ENCODE peak calls at places on chromosomes 16 and 17, in five cellular contexts. U is brain microvascular endothelial cell, Z is GM13976, Q is anterior cingulate cortex, K is hippocampal formation. G is an unnamed sample.

GRCh38 chr16:3980311-3981111 is 100.0 kb upstream of the CREBBP start:
- DNase-seq in U (peak), Z (no peak), Q (no peak), K (no peak), G (no peak)

GRCh38 chr16:67201411-67202345 is 2.7 kb downstream of the ELMO3 start:
- DNase-seq in U (no peak), Z (peak), Q (no peak), K (no peak), G (no peak)

GRCh38 chr17:39919087-39919683 is 750 bp upstream of the GSDMB start:
- DNase-seq in U (no peak), Z (no peak), Q (no peak), K (no peak), G (no peak)

GRCh38 chr17:34308376-34308775 is 10.9 kb upstream of the CCL8 start:
- DNase-seq in U (no peak), Z (no peak), Q (no peak), K (no peak), G (no peak)

GRCh38 chr16:84893849-84894599 is 74.2 kb downstream of the CRISPLD2 start:
- DNase-seq in U (no peak), Z (no peak), Q (no peak), K (no peak), G (no peak)

GRCh38 chr17:29177871-29178749 is 2.1 kb downstream of the MYO18A start:
- DNase-seq in U (no peak), Z (no peak), Q (no peak), K (no peak), G (no peak)

GRCh38 chr17:82941021-82942001 is 101.5 kb upstream of the ZNF750 start:
- DNase-seq in U (no peak), Z (no peak), Q (no peak), K (no peak), G (no peak)

GRCh38 chr17:82577300-82577699 is 57.8 kb downstream of the FOXK2 start:
- DNase-seq in U (no peak), Z (no peak), Q (no peak), K (no peak), G (no peak)

GRCh38 chr16:88306860-88307545 is 75.8 kb upstream of the ZNF469 start:
- DNase-seq in U (peak), Z (no peak), Q (no peak), K (no peak), G (peak)